ENCODE peak calls at places on chromosome 17, in seven cellular contexts. D, E, A, M, L, U and P are unnamed samples.

GRCh38 chr17:59400858-59401257 is 69.4 kb downstream of the YPEL2 start:
- DNase-seq in D (no peak), L (no peak), E (no peak), M (no peak), U (no peak), A (no peak), P (no peak)

GRCh38 chr17:49467175-49467574 is 27.9 kb upstream of the NGFR start:
- DNase-seq in E (no peak), U (no peak), D (no peak), A (no peak), L (no peak), M (no peak), P (no peak)

GRCh38 chr17:223723-224471 is 42.4 kb upstream of the DOC2B start:
- DNase-seq in D (no peak), A (no peak), E (no peak), L (peak; percentile 3), U (no peak), M (no peak), P (no peak)

GRCh38 chr17:45895304-45895968 is 1.1 kb downstream of the MAPT start:
- DNase-seq in U (no peak), D (peak; percentile 73), L (no peak), E (no peak), M (peak; percentile 43), A (peak; percentile 30), P (no peak)

GRCh38 chr17:41750866-41751265 is 16.4 kb upstream of the HAP1 start:
- DNase-seq in U (no peak), L (no peak), E (no peak), D (no peak), A (no peak), M (no peak), P (no peak)

GRCh38 chr17:65156835-65157565 is 19.8 kb downstream of the RGS9 start:
- DNase-seq in U (no peak), E (no peak), D (no peak), A (no peak), L (peak; percentile 25), M (no peak), P (no peak)

GRCh38 chr17:41301204-41301790 is 1.4 kb downstream of the KRTAP29-1 start:
- DNase-seq in E (no peak), D (no peak), U (no peak), L (no peak), M (no peak), A (no peak), P (no peak)

GRCh38 chr17:57486978-57487377 is 230.7 kb downstream of the MSI2 start:
- DNase-seq in U (no peak), M (no peak), D (no peak), A (no peak), E (no peak), L (no peak), P (no peak)

GRCh38 chr17:57281887-57282653 is 25.7 kb downstream of the MSI2 start:
- DNase-seq in A (no peak), M (no peak), U (no peak), D (no peak), L (no peak), E (no peak), P (no peak)

GRCh38 chr17:9668532-9668931 is 23.2 kb downstream of the USP43 start:
- DNase-seq in M (no peak), E (no peak), L (no peak), U (no peak), A (no peak), D (no peak), P (no peak)

GRCh38 chr17:21283482-21284318 is 811 bp upstream of the MAP2K3 start:
- DNase-seq in U (peak; percentile 48), D (peak; percentile 54), E (no peak), A (no peak), L (peak; percentile 53), M (no peak), P (no peak)

GRCh38 chr17:499836-500543 is 147.4 kb upstream of the RPH3AL start:
- DNase-seq in D (no peak), E (no peak), L (no peak), M (no peak), A (no peak), U (no peak), P (no peak)

GRCh38 chr17:68424188-68424587 is 33.1 kb downstream of the WIPI1 start:
- DNase-seq in A (no peak), U (no peak), M (no peak), L (no peak), E (no peak), D (peak; percentile 41), P (no peak)

GRCh38 chr17:49543860-49544259 is 31.8 kb upstream of the NXPH3 start:
- DNase-seq in E (no peak), U (no peak), M (no peak), L (no peak), A (no peak), D (no peak), P (no peak)

GRCh38 chr17:1956134-1956533 is 69.0 kb downstream of the RTN4RL1 start:
- DNase-seq in M (no peak), U (no peak), A (no peak), E (no peak), D (no peak), L (no peak), P (no peak)

GRCh38 chr17:4743216-4743615 is 3.5 kb upstream of the CXCL16 start:
- DNase-seq in D (no peak), E (no peak), M (no peak), A (no peak), U (no peak), L (no peak), P (no peak)

GRCh38 chr17:57016764-57017116 is 38.8 kb downstream of the SCPEP1 start:
- DNase-seq in D (no peak), L (no peak), A (no peak), M (no peak), U (no peak), E (no peak), P (no peak)

GRCh38 chr17:38897176-38897575 is 27.3 kb downstream of the LASP1 start:
- DNase-seq in L (peak; percentile 37), E (no peak), D (no peak), M (no peak), A (no peak), U (peak; percentile 61), P (no peak)

GRCh38 chr17:39706921-39707337 is 7.1 kb downstream of the ERBB2 start:
- DNase-seq in A (no peak), M (no peak), U (no peak), D (no peak), E (no peak), L (peak; percentile 73), P (no peak)

GRCh38 chr17:16273499-16273898 is 56.5 kb downstream of the PIGL start:
- DNase-seq in M (no peak), E (no peak), A (no peak), L (no peak), D (no peak), U (no peak), P (no peak)

GRCh38 chr17:9887521-9887920 is 17.6 kb downstream of the RCVRN start:
- DNase-seq in M (no peak), A (no peak), L (no peak), U (no peak), E (no peak), D (no peak), P (no peak)

GRCh38 chr17:78040561-78041400 is 82.3 kb downstream of the TNRC6C start:
- DNase-seq in L (peak; percentile 41), D (no peak), M (peak; percentile 77), A (no peak), U (peak; percentile 55), E (no peak), P (no peak)

DNA sequence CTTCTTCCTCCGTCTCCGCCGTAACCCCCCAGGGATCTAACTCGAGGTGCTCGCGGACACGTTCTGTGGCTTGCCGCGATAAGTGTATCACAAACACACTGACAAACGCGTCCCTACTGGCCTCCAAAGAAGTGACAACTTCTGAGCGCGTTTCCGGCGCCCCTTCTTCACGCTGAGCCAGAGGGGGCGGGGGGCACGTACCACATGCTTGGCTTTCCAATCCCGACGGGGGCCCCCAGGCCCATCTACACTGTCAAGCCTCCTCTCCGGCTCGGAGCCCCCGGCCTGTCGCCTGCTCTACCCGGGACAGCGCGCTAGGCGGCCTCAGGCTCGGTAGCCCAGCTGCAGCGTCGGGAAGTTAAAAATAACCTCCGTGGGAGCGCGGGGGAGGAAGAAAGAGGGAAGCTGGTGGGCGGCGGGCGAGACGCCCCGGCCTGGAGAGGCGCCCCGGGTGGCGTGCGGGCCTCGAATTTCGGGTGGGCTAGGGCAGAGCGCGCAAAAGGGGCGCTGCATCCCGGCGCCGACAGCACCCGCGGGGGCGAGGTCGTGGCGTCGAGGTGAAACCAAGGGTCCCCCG is 676 bp upstream of the SPHK1 start:
- DNase-seq in D (peak; percentile 74), M (peak; percentile 65), U (peak; percentile 60), L (peak; percentile 47), E (no peak), A (peak; percentile 81), P (no peak)
- TF ChIP-seq CTCF in D (peak; percentile 33), M (peak; percentile 28), U (peak; percentile 35), L (peak; percentile 54), E (no peak), A (peak; percentile 35), P (no peak)

GRCh38 chr17:70408768-70409167 is 239.4 kb downstream of the KCNJ2 start:
- DNase-seq in E (no peak), A (no peak), M (no peak), U (no peak), D (no peak), L (no peak), P (no peak)
- H3K4me3 ChIP-seq in E (no peak overlapping the region), A (no peak overlapping the region), M (no peak overlapping the region), U (no peak overlapping the region), D (no peak overlapping the region), L (no peak overlapping the region), P (no peak overlapping the region)

DNA sequence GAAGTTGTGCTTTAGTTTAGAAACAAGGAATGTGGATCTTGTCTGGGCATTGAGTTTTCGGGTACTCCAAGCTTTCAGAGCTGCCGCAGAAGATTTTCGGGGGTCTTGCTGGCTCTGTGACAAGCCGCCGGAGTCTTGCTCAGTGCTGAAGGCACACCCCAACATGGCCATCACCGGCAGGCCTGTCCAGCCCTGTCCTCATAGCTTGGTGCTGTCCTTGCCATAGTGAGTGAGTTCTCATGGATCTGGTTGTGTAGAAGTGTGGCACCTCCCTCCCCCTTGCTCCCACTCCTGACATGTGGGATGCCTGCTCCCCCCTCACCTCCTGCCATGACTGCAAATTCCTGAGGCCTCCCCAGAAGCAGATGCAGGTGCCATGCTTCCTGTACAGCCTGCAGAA is 69.9 kb downstream of the METRNL start:
- DNase-seq in L (no peak), D (no peak), E (no peak), M (no peak), A (no peak), U (no peak), P (no peak)
- TF ChIP-seq CTCF in L (no peak), D (no peak), E (no peak), M (no peak), A (no peak), U (no peak), P (no peak)

DNA sequence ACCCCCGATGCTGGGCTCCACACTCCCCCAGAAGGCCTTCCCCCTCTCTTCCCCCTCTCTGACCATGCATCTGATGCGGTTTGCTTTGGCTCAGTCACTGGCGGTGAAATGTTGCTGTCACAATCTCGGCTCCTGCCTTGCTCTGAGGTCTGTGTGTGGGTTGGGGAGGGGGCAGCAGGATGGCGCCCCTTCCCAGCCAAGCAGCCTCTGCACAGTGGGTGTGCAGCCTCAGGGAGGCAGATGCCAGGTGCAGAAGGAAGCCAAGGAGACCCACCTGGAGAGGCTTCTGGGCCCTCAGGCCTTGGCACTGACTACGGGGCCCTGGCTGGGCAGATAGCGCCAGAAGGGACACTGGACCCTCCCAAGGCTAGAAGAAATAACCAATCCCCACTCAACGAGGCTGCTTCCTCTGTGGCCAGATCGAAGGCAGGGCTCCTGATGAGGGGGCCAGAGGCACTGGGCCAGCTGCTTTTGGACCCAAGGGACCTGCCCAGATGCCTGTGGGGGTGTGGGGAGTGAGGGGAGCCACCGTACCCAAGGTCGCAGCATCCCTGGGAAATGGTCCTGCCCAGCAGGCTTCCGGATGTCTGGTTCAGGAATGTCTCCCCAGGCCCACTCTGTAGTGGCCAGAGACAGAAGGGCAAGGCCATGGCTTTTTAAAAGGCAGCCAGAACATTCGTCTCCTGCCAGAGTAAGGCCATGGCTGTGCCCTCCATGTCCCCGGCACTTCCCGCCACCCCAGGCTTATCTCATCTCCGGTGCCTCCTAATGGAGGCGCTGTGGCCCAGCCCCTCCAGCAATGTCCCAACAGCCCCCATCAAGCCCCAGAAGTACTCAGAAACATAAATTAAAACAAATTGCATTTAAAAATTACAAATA is 43.4 kb upstream of the SLC38A10 start:
- DNase-seq in E (no peak), L (peak; percentile 7), M (no peak), A (no peak), D (no peak), U (peak; percentile 44), P (no peak)
- H3K4me3 ChIP-seq in E (no peak overlapping the region), L (no peak overlapping the region), M (no peak overlapping the region), A (no peak overlapping the region), D (no peak overlapping the region), U (no peak overlapping the region), P (no peak overlapping the region)